ENCODE peak calls at places on chromosomes 16 and 17, in five cellular contexts. T, R, B, Y and D are unnamed samples. For H4K20me1, the result is how much of the 10 kb centered on the place peaks cover.

GRCh38 chr16:79845006-79845733 is 244.6 kb upstream of the MAF start:
- DNase-seq in T (no peak), R (no peak), B (peak), Y (no peak), D (no peak)

GRCh38 chr17:27489045-27489715 is 32.9 kb downstream of the KSR1 start:
- DNase-seq in T (no peak), R (no peak), B (no peak), Y (no peak), D (no peak)

GRCh38 chr16:15864939-15865338 is 8.1 kb upstream of the MYH11 start:
- DNase-seq in T (no peak), R (no peak), B (no peak), Y (no peak), D (no peak)

GRCh38 chr16:48559462-48560211 is 50.3 kb downstream of the N4BP1 start:
- DNase-seq in T (no peak), R (no peak), B (no peak), Y (no peak), D (no peak)

GRCh38 chr17:3913531-3914318 is 2.5 kb downstream of the P2RX1 start:
- DNase-seq in T (peak), R (peak), B (peak), Y (peak), D (peak)

GRCh38 chr17:39400547-39401411 is 647 bp downstream of the FBXL20 start:
- DNase-seq in T (no peak), R (peak), B (no peak), Y (no peak), D (no peak)

GRCh38 chr16:23025692-23026305 is 123.5 kb downstream of the USP31 start:
- DNase-seq in T (no peak), R (peak), B (no peak), Y (no peak), D (no peak)

GRCh38 chr17:50719144-50719923 is at the start of gene LUC7L3:
- DNase-seq in T (peak), R (peak), B (peak), Y (peak), D (peak)

GRCh38 chr16:59634951-59635350 is 900.8 kb upstream of the GOT2 start:
- DNase-seq in T (no peak), R (no peak), B (no peak), Y (no peak), D (no peak)

GRCh38 chr17:57910462-57910861 is 44.8 kb downstream of the CUEDC1 start:
- DNase-seq in T (no peak), R (no peak), B (no peak), Y (no peak), D (no peak)

GRCh38 chr17:32943647-32944191 is 15.8 kb downstream of the TMEM98 start:
- DNase-seq in T (no peak), R (no peak), B (no peak), Y (no peak), D (peak)

GRCh38 chr17:40335620-40336019 is 26.6 kb downstream of the RARA start:
- DNase-seq in T (no peak), R (no peak), B (no peak), Y (no peak), D (no peak)

GRCh38 chr16:81832801-81833547 is 53.9 kb downstream of the PLCG2 start:
- DNase-seq in T (no peak), R (no peak), B (no peak), Y (no peak), D (no peak)

GRCh38 chr17:63919311-63919723 is 678 bp upstream of the GH1 start:
- DNase-seq in T (peak), R (peak), B (peak), Y (peak), D (peak)

GRCh38 chr16:24041834-24042631 is 206.2 kb downstream of the PRKCB start:
- DNase-seq in T (peak), R (peak), B (peak), Y (peak), D (peak)

GRCh38 chr17:38605230-38605851 is 411 bp downstream of the SRCIN1 start:
- DNase-seq in T (no peak), R (peak), B (no peak), Y (peak), D (no peak)

GRCh38 chr16:1979271-1980025 is 1.8 kb downstream of the NOXO1 start:
- DNase-seq in T (peak), R (no peak), B (no peak), Y (peak), D (no peak)

GRCh38 chr16:16045879-16046278 is 96.5 kb downstream of the ABCC1 start:
- DNase-seq in T (no peak), R (peak), B (no peak), Y (no peak), D (no peak)

GRCh38 chr16:21652451-21652850 is at the start of gene IGSF6:
- DNase-seq in T (no peak), R (no peak), B (no peak), Y (no peak), D (no peak)

GRCh38 chr17:49963626-49964538 is 5.1 kb upstream of the DLX4 start:
- DNase-seq in T (no peak), R (no peak), B (no peak), Y (peak), D (no peak)

GRCh38 chr16:80263848-80264694 is 276.7 kb upstream of the DYNLRB2 start:
- DNase-seq in T (no peak), R (no peak), B (no peak), Y (no peak), D (peak)

GRCh38 chr17:6639651-6640535 is 618 bp downstream of the KIAA0753 start:
- DNase-seq in T (peak), R (no peak), B (no peak), Y (no peak), D (no peak)

GRCh38 chr16:89970011-89970410 is 21.5 kb downstream of the DEF8 start:
- DNase-seq in T (no peak), R (no peak), B (no peak), Y (no peak), D (no peak)

GRCh38 chr17:79812969-79813825 is 16.3 kb upstream of the CBX8 start:
- DNase-seq in T (peak), R (peak), B (no peak), Y (peak), D (no peak)

GRCh38 chr17:54221499-54221898 is 398.8 kb downstream of the KIF2B start:
- DNase-seq in T (no peak), R (no peak), B (no peak), Y (no peak), D (no peak)

GRCh38 chr16:82432261-82432660 is 194.5 kb upstream of the CDH13 start:
- DNase-seq in T (no peak), R (no peak), B (no peak), Y (no peak), D (no peak)

GRCh38 chr16:21339927-21340326 is 61.8 kb upstream of the CRYM start:
- DNase-seq in T (no peak), R (no peak), B (no peak), Y (no peak), D (no peak)

GRCh38 chr17:6374761-6375312 is 60.1 kb downstream of the AIPL1 start:
- DNase-seq in T (no peak), R (no peak), B (no peak), Y (peak), D (no peak)

GRCh38 chr17:72539981-72540897 is 419.4 kb downstream of the SOX9 start:
- DNase-seq in T (peak), R (peak), B (no peak), Y (peak), D (peak)

GRCh38 chr17:9079461-9080103 is 58.3 kb downstream of the NTN1 start:
- DNase-seq in T (no peak), R (no peak), B (no peak), Y (no peak), D (no peak)

GRCh38 chr17:71163121-71163812 is 957.6 kb upstream of the SOX9 start:
- DNase-seq in T (no peak), R (no peak), B (no peak), Y (no peak), D (no peak)

GRCh38 chr17:76909971-76910760 is 42.0 kb downstream of the MGAT5B start:
- DNase-seq in T (peak), R (no peak), B (no peak), Y (peak), D (peak)

GRCh38 chr17:57538730-57539456 is 206.2 kb downstream of the CCDC182 start:
- DNase-seq in T (no peak), R (no peak), B (no peak), Y (no peak), D (no peak)

GRCh38 chr16:14672403-14672971 is 21.6 kb downstream of the PLA2G10 start:
- DNase-seq in T (no peak), R (no peak), B (peak), Y (no peak), D (peak)

GRCh38 chr17:66971730-66972441 is 7.4 kb downstream of the CACNG4 start:
- DNase-seq in T (no peak), R (peak), B (no peak), Y (no peak), D (no peak)

DNA sequence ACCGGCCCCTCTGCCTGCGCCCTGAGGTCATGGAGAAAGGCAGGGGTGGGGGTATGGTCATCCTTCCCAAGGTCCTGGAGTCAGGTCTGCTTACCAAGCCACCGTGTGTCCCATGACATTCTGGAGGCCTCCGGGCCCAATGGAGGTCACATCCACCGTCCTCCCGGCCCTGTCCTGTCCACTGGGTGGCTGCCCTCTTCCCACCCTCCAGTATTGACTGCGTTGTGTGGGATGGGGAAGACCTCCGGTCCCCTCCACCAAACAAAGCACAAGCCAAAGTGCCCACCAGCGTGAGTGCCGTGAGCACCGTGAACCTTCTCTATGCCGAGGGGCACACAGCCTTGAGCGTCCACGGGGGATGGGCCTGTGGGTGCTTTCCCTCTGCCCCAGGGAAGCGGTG is 37.2 kb downstream of the LMF1 start:
- DNase-seq in T (no peak), R (no peak), B (no peak), Y (no peak), D (no peak)
- H4K20me1 ChIP-seq in T (under half), R (under half), B (under half), Y (under half), D (under half)

DNA sequence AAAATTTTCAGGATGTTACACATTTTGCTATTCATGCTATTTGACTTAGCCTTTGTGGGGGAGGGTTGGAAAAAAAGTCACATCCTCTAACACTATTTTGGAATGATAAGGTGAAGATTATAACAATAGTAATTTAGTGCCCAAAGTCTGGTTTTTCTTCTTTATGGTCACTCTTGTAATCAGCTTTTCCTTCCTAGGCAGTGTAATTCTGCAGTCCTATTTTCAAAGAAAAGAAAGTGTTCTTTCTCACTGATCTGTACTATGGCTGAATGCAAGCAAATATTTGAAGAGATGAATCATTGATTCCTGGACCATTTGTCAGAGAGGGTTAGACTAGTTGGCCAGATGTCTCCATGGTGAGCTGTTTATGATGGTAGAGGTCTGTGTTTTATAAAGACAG is 8.4 kb downstream of the RSPRY1 start:
- DNase-seq in T (no peak), R (peak), B (no peak), Y (no peak), D (peak)
- TF ChIP-seq JUND in T (no peak), R (peak), B (no peak), Y (no peak), D (peak)

GRCh38 chr16:69397821-69398521 is 12.2 kb upstream of the TERF2 start:
- DNase-seq in T (no peak), R (peak), B (peak), Y (peak), D (peak)
- TF ChIP-seq EP300 in T (no peak), R (no peak), B (no peak), Y (no peak), D (peak)

GRCh38 chr17:2691965-2692780 is 19.4 kb downstream of the CLUH start:
- DNase-seq in T (peak), R (peak), B (no peak), Y (no peak), D (no peak)
- H4K20me1 ChIP-seq in T (under half), R (under half), B (under half), Y (under half), D (under half)

GRCh38 chr16:10822702-10823101 is 4.1 kb upstream of the TVP23A start:
- DNase-seq in T (no peak), R (no peak), B (no peak), Y (no peak), D (no peak)

GRCh38 chr16:10824111-10824893 is 5.7 kb upstream of the TVP23A start:
- DNase-seq in T (no peak), R (no peak), B (no peak), Y (no peak), D (no peak)

GRCh38 chr16:10831899-10832886 is 13.6 kb upstream of the TVP23A start:
- DNase-seq in T (no peak), R (no peak), B (no peak), Y (no peak), D (no peak)

GRCh38 chr16:10828851-10829331 is 10.3 kb upstream of the TVP23A start:
- DNase-seq in T (no peak), R (peak), B (no peak), Y (peak), D (no peak)

DNA sequence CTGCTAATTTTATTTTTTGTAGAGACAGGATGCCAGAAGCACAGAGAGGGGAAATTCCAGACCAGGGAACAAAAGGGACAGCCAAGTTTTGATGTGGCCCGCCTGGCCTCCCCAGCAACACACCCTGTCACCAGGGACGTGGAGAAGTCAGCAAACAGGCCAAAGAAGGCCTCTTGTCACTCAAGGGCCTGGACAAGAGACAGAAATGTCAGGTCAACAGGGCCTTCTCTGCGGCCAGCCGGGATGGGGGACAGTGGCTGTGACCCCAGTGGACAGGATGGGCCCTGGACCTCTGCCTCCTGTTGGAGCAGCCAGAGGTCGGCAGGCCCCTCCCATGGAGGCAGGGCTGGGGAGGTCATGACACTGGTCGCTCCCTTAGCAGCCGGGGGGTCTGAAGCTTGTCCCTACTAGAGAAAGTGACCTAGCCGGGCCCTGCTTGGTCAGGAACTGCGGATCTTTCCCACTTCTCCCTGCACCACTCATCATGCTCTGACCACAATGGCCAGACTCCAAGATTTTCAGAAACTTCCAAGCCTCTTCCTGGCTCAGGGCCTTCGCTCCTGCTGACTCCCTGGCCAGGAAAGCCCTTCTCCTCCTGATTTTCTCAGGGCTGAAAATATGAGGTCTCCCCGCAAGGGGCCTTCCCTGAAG is 9.2 kb upstream of the TVP23A start:
- DNase-seq in T (no peak), R (no peak), B (no peak), Y (no peak), D (no peak)
- TF ChIP-seq JUND in T (no peak), R (no peak), B (no peak), Y (no peak), D (no peak)

DNA sequence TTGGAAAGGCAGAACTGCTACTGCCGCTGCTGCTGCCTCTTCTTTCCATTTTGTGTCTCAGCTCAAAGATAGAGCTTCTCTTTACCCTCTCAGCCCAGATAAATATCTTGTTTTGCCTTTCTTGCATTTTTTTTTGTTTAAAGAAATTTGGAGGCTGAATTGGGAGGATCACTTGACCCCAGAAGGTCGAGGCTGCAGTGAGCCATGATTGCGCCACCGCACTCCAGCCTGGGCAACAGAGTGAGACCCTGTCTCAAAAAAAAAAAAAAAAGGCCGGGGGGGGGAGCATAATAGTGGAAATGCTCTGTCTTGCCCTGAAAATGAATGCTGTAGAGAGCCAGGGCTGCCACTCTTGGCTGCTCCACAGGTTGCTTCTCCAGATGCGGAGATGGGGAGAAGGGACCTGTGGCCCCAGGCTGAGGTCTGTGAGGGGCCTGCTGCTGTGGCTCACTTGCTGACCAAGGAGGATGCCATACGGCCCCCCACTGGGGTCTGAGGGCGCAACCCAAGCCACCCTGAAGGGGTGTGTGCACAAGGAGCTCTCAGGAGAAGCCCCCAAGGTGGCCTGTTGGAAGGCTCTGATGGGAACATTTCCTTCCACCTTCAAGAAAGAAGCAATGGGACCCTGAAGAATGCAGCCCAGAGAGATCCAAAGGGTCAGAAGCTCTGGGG is 21.5 kb upstream of the G6PC1 start:
- DNase-seq in T (no peak), R (no peak), B (no peak), Y (no peak), D (no peak)
- TF ChIP-seq EP300 in T (no peak), R (no peak), B (no peak), Y (no peak), D (no peak)

GRCh38 chr16:8971416-8971815 is 7.7 kb upstream of the USP7 start:
- DNase-seq in T (no peak), R (no peak), B (no peak), Y (no peak), D (no peak)

GRCh38 chr16:8972843-8973586 is 9.3 kb upstream of the USP7 start:
- DNase-seq in T (no peak), R (no peak), B (no peak), Y (no peak), D (no peak)

DNA sequence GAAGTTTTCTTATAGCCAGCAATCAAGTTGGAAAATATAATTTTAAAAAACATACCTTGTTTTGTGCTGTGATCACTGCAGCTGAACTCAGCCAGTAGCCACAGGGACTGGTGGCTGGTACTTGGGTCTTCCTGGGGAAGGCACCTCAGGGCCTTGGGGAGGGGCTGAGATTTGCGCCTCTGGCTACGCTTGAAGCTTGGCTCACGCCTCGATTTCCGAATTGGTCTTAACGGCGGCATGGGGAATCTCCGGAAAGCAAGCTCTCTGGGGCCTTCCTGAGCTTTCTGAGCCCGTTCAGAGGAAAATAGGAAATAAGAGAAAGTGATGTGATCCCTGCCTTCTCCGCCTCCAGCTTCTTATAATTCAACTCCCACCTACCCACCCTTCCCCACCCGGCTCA is 11.3 kb upstream of the USP7 start:
- DNase-seq in T (no peak), R (no peak), B (no peak), Y (no peak), D (no peak)
- H4K20me1 ChIP-seq in T (under half), R (under half), B (under half), Y (under half), D (under half)

DNA sequence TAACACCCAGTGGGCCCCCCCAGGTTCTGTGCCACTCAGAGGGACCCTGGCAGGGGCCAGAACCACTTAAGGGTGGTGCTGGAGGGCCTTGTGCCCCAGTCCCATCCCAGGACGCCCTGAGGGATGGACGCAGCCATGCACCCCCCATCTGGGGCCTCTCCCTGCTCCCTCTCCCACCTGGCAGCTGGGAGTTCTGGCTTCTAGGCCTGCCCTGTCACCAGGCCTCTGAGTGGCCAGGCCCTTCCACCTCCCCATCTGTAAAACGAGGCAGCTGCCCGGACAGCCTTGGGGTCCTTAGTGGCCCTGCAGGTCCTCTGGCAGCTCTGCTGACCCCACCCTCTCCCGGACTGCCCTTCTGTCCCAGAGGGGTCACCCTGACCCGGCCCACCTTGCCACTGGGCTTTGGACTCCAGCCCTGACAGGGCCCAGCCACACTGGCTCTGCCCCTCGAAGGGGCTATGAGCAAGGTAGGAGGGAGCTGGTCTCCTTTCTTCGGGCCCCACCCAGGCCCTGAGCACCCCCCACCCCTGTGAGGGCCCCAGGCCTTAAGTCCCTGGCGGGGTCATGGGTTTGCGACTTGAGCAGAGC is 12.3 kb downstream of the PAM16 start:
- DNase-seq in T (no peak), R (no peak), B (no peak), Y (no peak), D (no peak)
- TF ChIP-seq JUND in T (no peak), R (no peak), B (no peak), Y (no peak), D (no peak)

GRCh38 chr17:34314279-34314678 is 5.0 kb upstream of the CCL8 start:
- DNase-seq in T (no peak), R (no peak), B (no peak), Y (no peak), D (no peak)
- TF ChIP-seq EP300 in T (no peak), R (no peak), B (no peak), Y (no peak), D (no peak)